ENCODE peak calls at places on chromosomes 5 and 9, in eight cellular contexts. D is T-helper 2 cell; J is activated naive CD4-positive, alpha-beta T cell treated with Interleukin-2 at 50 U/mL for 16 hours; P is RKO; L is HT1080; G is stimulated activated CD4-positive, alpha-beta T cell treated with anti-CD3 and anti-CD28 coated beads, Interleukin-12 subunit alpha, Interleukin-12 subunit beta, amount 100 ng/mL, for 24 hours; O is Kasumi-1; K is GM23248. S is an unnamed sample.

GRCh38 chr9:91451431-91452270 is 28.0 kb upstream of the NFIL3 start:
- DNase-seq in D (no peak), J (no peak), P (no peak), L (peak; percentile 56), G (no peak), O (no peak), K (no peak), S (no peak)

GRCh38 chr9:106712279-106712678 is 150.7 kb upstream of the ZNF462 start:
- DNase-seq in D (no peak), J (no peak), P (no peak), L (no peak), G (no peak), O (no peak), K (no peak), S (no peak)

GRCh38 chr5:112333236-112333850 is 85.7 kb downstream of the EPB41L4A start:
- DNase-seq in D (no peak), J (no peak), P (no peak), L (no peak), G (no peak), O (no peak), K (no peak), S (no peak)

GRCh38 chr5:169803077-169803981 is 166.3 kb downstream of the DOCK2 start:
- DNase-seq in D (no peak), J (no peak), P (no peak), L (peak; percentile 91), G (no peak), O (peak; percentile 73), K (peak; percentile 98), S (peak; percentile 90)

GRCh38 chr5:156232251-156232869 is 94.6 kb upstream of the SGCD start:
- DNase-seq in D (no peak), J (no peak), P (no peak), L (no peak), G (no peak), O (no peak), K (no peak), S (no peak)

GRCh38 chr5:151005187-151005974 is 15.0 kb upstream of the GPX3 start:
- DNase-seq in D (no peak), J (no peak), P (no peak), L (no peak), G (no peak), O (no peak), K (no peak), S (no peak)

GRCh38 chr9:97518909-97519307 is 17.4 kb downstream of the TMOD1 start:
- DNase-seq in D (no peak), J (no peak), P (peak; percentile 51), L (peak; percentile 83), G (no peak), O (no peak), K (peak; percentile 82), S (no peak)

GRCh38 chr9:119278138-119278537 is 91.1 kb downstream of the BRINP1 start:
- DNase-seq in D (no peak), J (no peak), P (no peak), L (no peak), G (no peak), O (no peak), K (no peak), S (no peak)

GRCh38 chr5:180424094-180424493 is 70.1 kb upstream of the CNOT6 start:
- DNase-seq in D (no peak), J (no peak), P (peak; percentile 41), L (peak; percentile 52), G (no peak), O (no peak), K (peak; percentile 34), S (no peak)

GRCh38 chr5:135883441-135883840 is 12.2 kb downstream of the IL9 start:
- DNase-seq in D (no peak), J (no peak), P (no peak), L (no peak), G (no peak), O (no peak), K (no peak), S (no peak)

S was measured in GF-D8.